ENCODE peak calls at places on chromosomes 7 and 10, in seven cellular contexts. R is OCI-LY7; E is activated naive CD8-positive, alpha-beta T cell treated with anti-CD3 and anti-CD28 coated beads, Interleukin-2, amount 50 U/mL, for 24 hours; Y is anterior cingulate cortex; G is ecto neural progenitor cell; K is H9; B is activated CD4-positive, alpha-beta T cell treated with anti-CD3 and anti-CD28 coated beads for 48 hours. Z is an unnamed sample.

GRCh38 chr10:125096371-125096770 is 64.0 kb downstream of the CTBP2 start:
- DNase-seq in R (no peak), E (no peak), Y (no peak), G (no peak), K (no peak), B (no peak), Z (no peak)

GRCh38 chr10:5812283-5813090 is 747 bp downstream of the GDI2 start:
- DNase-seq in R (peak; percentile 72), E (peak; percentile 56), Y (no peak), G (peak; percentile 74), K (no peak), B (peak; percentile 53), Z (peak; percentile 44)

GRCh38 chr7:18754766-18755165 is 259.2 kb downstream of the HDAC9 start:
- DNase-seq in R (no peak), E (no peak), Y (no peak), G (no peak), K (no peak), B (no peak), Z (no peak)

GRCh38 chr7:158476303-158476932 is 111.2 kb downstream of the PTPRN2 start:
- DNase-seq in R (no peak), E (no peak), Y (no peak), G (no peak), K (no peak), B (no peak), Z (no peak)

GRCh38 chr7:102992820-102993531 is 80.2 kb downstream of the LRRC17 start:
- DNase-seq in R (no peak), E (no peak), Y (no peak), G (no peak), K (no peak), B (no peak), Z (peak; percentile 60)

GRCh38 chr10:62577666-62578291 is 203.6 kb downstream of the ZNF365 start:
- DNase-seq in R (no peak), E (no peak), Y (no peak), G (no peak), K (no peak), B (no peak), Z (no peak)

GRCh38 chr7:44971991-44972441 is 6.8 kb downstream of the MYO1G start:
- DNase-seq in R (no peak), E (no peak), Y (no peak), G (no peak), K (no peak), B (no peak), Z (no peak)

GRCh38 chr10:49254556-49255318 is 44.2 kb upstream of the C10orf71 start:
- DNase-seq in R (no peak), E (peak; percentile 34), Y (no peak), G (peak; percentile 48), K (no peak), B (no peak), Z (peak; percentile 12)

GRCh38 chr10:74913321-74913980 is 87.1 kb downstream of the KAT6B start:
- DNase-seq in R (no peak), E (no peak), Y (no peak), G (no peak), K (no peak), B (no peak), Z (no peak)

GRCh38 chr7:23237000-23237399 is 9.6 kb upstream of the GPNMB start:
- DNase-seq in R (no peak), E (no peak), Y (no peak), G (no peak), K (no peak), B (no peak), Z (no peak)

GRCh38 chr7:151692721-151693120 is 173.0 kb upstream of the RHEB start:
- DNase-seq in R (no peak), E (no peak), Y (no peak), G (no peak), K (peak; percentile 46), B (no peak), Z (no peak)

GRCh38 chr7:65980478-65981250 is 1.3 kb downstream of the GUSB start:
- DNase-seq in R (peak; percentile 67), E (peak; percentile 63), Y (no peak), G (no peak), K (no peak), B (peak; percentile 63), Z (peak; percentile 90)

GRCh38 chr7:117272360-117272759 is 50.5 kb downstream of the WNT2 start:
- DNase-seq in R (no peak), E (no peak), Y (no peak), G (no peak), K (no peak), B (no peak), Z (no peak)

GRCh38 chr10:132646443-132647097 is 109.0 kb downstream of the INPP5A start:
- DNase-seq in R (no peak), E (no peak), Y (no peak), G (no peak), K (no peak), B (no peak), Z (no peak)

GRCh38 chr10:103757531-103758293 is 97.7 kb downstream of the SH3PXD2A start:
- DNase-seq in R (no peak), E (peak; percentile 71), Y (no peak), G (no peak), K (peak; percentile 56), B (peak; percentile 85), Z (peak; percentile 95)

GRCh38 chr10:8331387-8331786 is 276.9 kb downstream of the GATA3 start:
- DNase-seq in R (no peak), E (peak; percentile 16), Y (no peak), G (no peak), K (no peak), B (peak; percentile 40), Z (no peak)

GRCh38 chr10:110430369-110431273 is 67.1 kb upstream of the DUSP5 start:
- DNase-seq in R (no peak), E (no peak), Y (no peak), G (no peak), K (no peak), B (no peak), Z (no peak)

GRCh38 chr7:14125998-14126397 is 136.5 kb upstream of the ETV1 start:
- DNase-seq in R (no peak), E (no peak), Y (no peak), G (no peak), K (no peak), B (no peak), Z (peak; percentile 6)

GRCh38 chr7:5793361-5794072 is 12.1 kb upstream of the RNF216 start:
- DNase-seq in R (no peak), E (no peak), Y (no peak), G (no peak), K (no peak), B (no peak), Z (no peak)

GRCh38 chr7:99837649-99838361 is 10.0 kb downstream of the CYP3A43 start:
- DNase-seq in R (peak; percentile 13), E (no peak), Y (no peak), G (no peak), K (no peak), B (no peak), Z (peak; percentile 32)

GRCh38 chr7:137169282-137169698 is 174.2 kb downstream of the PTN start:
- DNase-seq in R (peak; percentile 3), E (no peak), Y (no peak), G (peak; percentile 71), K (peak; percentile 83), B (no peak), Z (peak; percentile 70)

GRCh38 chr10:100579261-100579660 is 43.5 kb downstream of the HIF1AN start:
- DNase-seq in R (no peak), E (no peak), Y (no peak), G (no peak), K (peak; percentile 4), B (no peak), Z (no peak)